ENCODE peak calls at places on chromosomes 13 and 19, in four cellular contexts. S, G, K and M are unnamed samples.

GRCh38 chr13:73580868-73581267 is 522.1 kb downstream of the KLF5 start:
- DNase-seq in S (no peak), K (no peak), G (no peak), M (no peak)

GRCh38 chr19:43763473-43763939 is 8.7 kb upstream of the SMG9 start:
- DNase-seq in K (peak), G (no peak), S (peak), M (no peak)

GRCh38 chr19:8306235-8307054 is 1.7 kb downstream of the CD320 start:
- DNase-seq in S (no peak), G (no peak), K (no peak), M (no peak)

GRCh38 chr13:109816112-109816978 is 30.0 kb upstream of the IRS2 start:
- DNase-seq in K (no peak), G (no peak), S (peak), M (no peak)

GRCh38 chr13:66264976-66265375 is 965.2 kb downstream of the PCDH9 start:
- DNase-seq in K (no peak), G (no peak), S (no peak), M (no peak)

GRCh38 chr19:17058236-17058635 is 17.0 kb downstream of the HAUS8 start:
- DNase-seq in K (no peak), S (peak), G (no peak), M (no peak)

GRCh38 chr13:99542788-99543406 is 41.6 kb downstream of the TM9SF2 start:
- DNase-seq in K (peak), S (no peak), G (no peak), M (no peak)

GRCh38 chr19:35977446-35978222 is 17.4 kb upstream of the SDHAF1 start:
- DNase-seq in K (peak), G (no peak), S (no peak), M (no peak)

GRCh38 chr13:112449545-112449930 is 73.4 kb downstream of the SPACA7 start:
- DNase-seq in S (no peak), K (no peak), G (no peak), M (no peak)

GRCh38 chr13:78131811-78132210 is 213.2 kb upstream of the EDNRB start:
- DNase-seq in K (no peak), S (peak), G (no peak), M (no peak)

GRCh38 chr13:108980237-108980636 is 350.8 kb downstream of the MYO16 start:
- DNase-seq in G (no peak), S (no peak), K (no peak), M (no peak)

GRCh38 chr13:112355274-112355843 is 20.8 kb upstream of the SPACA7 start:
- DNase-seq in G (no peak), K (no peak), S (no peak), M (no peak)

GRCh38 chr19:40274585-40275544 is 10.3 kb downstream of the AKT2 start:
- DNase-seq in G (no peak), S (no peak), K (peak), M (no peak)

GRCh38 chr19:34366670-34367423 is 1.9 kb downstream of the GPI start:
- DNase-seq in G (peak), S (peak), K (no peak), M (no peak)

GRCh38 chr13:26983533-26984315 is 187.9 kb downstream of the USP12 start:
- DNase-seq in G (no peak), K (no peak), S (no peak), M (no peak)

GRCh38 chr13:23642110-23642509 is 71.9 kb downstream of the TNFRSF19 start:
- DNase-seq in S (no peak), G (no peak), K (no peak), M (no peak)